ENCODE peak calls at places on chromosomes 3 and 15, in six cellular contexts. L is fibroblast of lung, D is psoas muscle, R is hepatocyte, A is AG04450, S is HCT116. F is an unnamed sample.

GRCh38 chr3:183285828-183286457 is 32.9 kb downstream of the B3GNT5 start:
- DNase-seq in L (peak), D (peak), R (peak), A (peak), S (peak), F (peak)

GRCh38 chr3:39134305-39134704 is 19.1 kb downstream of the CSRNP1 start:
- DNase-seq in L (no peak), D (no peak), R (no peak), A (no peak), S (no peak), F (no peak)

GRCh38 chr3:194265996-194266657 is 85.0 kb downstream of the CPN2 start:
- DNase-seq in L (peak), D (no peak), R (no peak), A (no peak), S (no peak), F (no peak)

GRCh38 chr15:68536331-68537095 is 42.3 kb upstream of the CORO2B start:
- DNase-seq in L (peak), D (no peak), R (no peak), A (peak), S (no peak), F (no peak)

GRCh38 chr3:189167027-189167766 is 4.6 kb upstream of the TPRG1 start:
- DNase-seq in L (no peak), D (no peak), R (peak), A (no peak), S (peak), F (peak)

GRCh38 chr3:150180349-150180748 is 209.7 kb upstream of the PFN2 start:
- DNase-seq in L (peak), D (no peak), R (peak), A (peak), S (no peak), F (no peak)

GRCh38 chr15:69434236-69434635 is 18.4 kb upstream of the RPLP1 start:
- DNase-seq in L (no peak), D (no peak), R (no peak), A (no peak), S (no peak), F (no peak)

GRCh38 chr15:53962646-53963561 is 15.3 kb upstream of the UNC13C start:
- DNase-seq in L (peak), D (peak), R (peak), A (no peak), S (no peak), F (no peak)

GRCh38 chr15:69535101-69535638 is 82.6 kb downstream of the RPLP1 start:
- DNase-seq in L (peak), D (no peak), R (no peak), A (peak), S (no peak), F (no peak)

GRCh38 chr15:77482570-77482969 is 61.9 kb downstream of the HMG20A start:
- DNase-seq in L (peak), D (no peak), R (no peak), A (peak), S (no peak), F (no peak)

GRCh38 chr3:67077656-67078055 is 79.5 kb downstream of the KBTBD8 start:
- DNase-seq in L (peak), D (no peak), R (no peak), A (no peak), S (no peak), F (no peak)

GRCh38 chr15:88098317-88098716 is 158.2 kb downstream of the NTRK3 start:
- DNase-seq in L (no peak), D (no peak), R (peak), A (no peak), S (no peak), F (no peak)

GRCh38 chr3:72482589-72483249 is 365.5 kb downstream of the SHQ1 start:
- DNase-seq in L (peak), D (peak), R (peak), A (peak), S (no peak), F (peak)

GRCh38 chr15:99476413-99477222 is 89.2 kb upstream of the MEF2A start:
- DNase-seq in L (peak), D (peak), R (peak), A (peak), S (no peak), F (peak)

GRCh38 chr15:27864076-27864475 is 235.0 kb downstream of the OCA2 start:
- DNase-seq in L (no peak), D (no peak), R (no peak), A (no peak), S (no peak), F (no peak)

GRCh38 chr3:145620002-145620401 is 541.0 kb downstream of the PLOD2 start:
- DNase-seq in L (no peak), D (no peak), R (no peak), A (no peak), S (no peak), F (no peak)

GRCh38 chr15:45549831-45550230 is 27.3 kb upstream of the SLC30A4 start:
- DNase-seq in L (peak), D (no peak), R (no peak), A (no peak), S (no peak), F (peak)

GRCh38 chr3:12986031-12986430 is 87.2 kb downstream of the IQSEC1 start:
- DNase-seq in L (no peak), D (no peak), R (no peak), A (no peak), S (no peak), F (no peak)

GRCh38 chr15:96232335-96232734 is 98.2 kb upstream of the NR2F2 start:
- DNase-seq in L (no peak), D (no peak), R (no peak), A (no peak), S (no peak), F (no peak)

GRCh38 chr15:38252481-38253311 is at the start of gene SPRED1:
- DNase-seq in L (no peak), D (peak), R (peak), A (no peak), S (no peak), F (peak)

GRCh38 chr3:170992854-170993253 is 33.7 kb downstream of the SLC2A2 start:
- DNase-seq in L (peak), D (no peak), R (no peak), A (no peak), S (no peak), F (no peak)

GRCh38 chr3:111695584-111696213 is 100.6 kb upstream of the ZBED2 start:
- DNase-seq in L (peak), D (no peak), R (no peak), A (peak), S (no peak), F (peak)

GRCh38 chr15:31472636-31473383 is 146.2 kb downstream of the KLF13 start:
- DNase-seq in L (peak), D (no peak), R (no peak), A (no peak), S (no peak), F (no peak)

GRCh38 chr15:98321916-98322315 is 326.4 kb upstream of the IGF1R start:
- DNase-seq in L (no peak), D (no peak), R (no peak), A (no peak), S (no peak), F (peak)

GRCh38 chr3:160434071-160434470 is 15.5 kb downstream of the TRIM59 start:
- DNase-seq in L (peak), D (no peak), R (no peak), A (no peak), S (no peak), F (no peak)

GRCh38 chr3:45816544-45816943 is 20.2 kb upstream of the SLC6A20 start:
- DNase-seq in L (peak), D (peak), R (no peak), A (no peak), S (no peak), F (peak)

GRCh38 chr3:152505926-152506325 is 237.2 kb downstream of the MBNL1 start:
- DNase-seq in L (no peak), D (no peak), R (no peak), A (no peak), S (no peak), F (no peak)

GRCh38 chr3:62197613-62198012 is 175.7 kb downstream of the FEZF2 start:
- DNase-seq in L (no peak), D (no peak), R (no peak), A (no peak), S (no peak), F (no peak)

GRCh38 chr15:25790003-25790660 is 73.0 kb downstream of the ATP10A start:
- DNase-seq in L (peak), D (peak), R (peak), A (peak), S (no peak), F (no peak)

GRCh38 chr15:42728562-42728961 is 8.4 kb downstream of the CDAN1 start:
- DNase-seq in L (no peak), D (no peak), R (no peak), A (no peak), S (no peak), F (no peak)

GRCh38 chr15:98900382-98900781 is 107.2 kb downstream of the PGPEP1L start:
- DNase-seq in L (peak), D (no peak), R (no peak), A (no peak), S (no peak), F (no peak)

GRCh38 chr3:17581421-17582080 is 160.9 kb downstream of the TBC1D5 start:
- DNase-seq in L (no peak), D (no peak), R (no peak), A (no peak), S (no peak), F (peak)

GRCh38 chr15:63010920-63011693 is 31.4 kb upstream of the TPM1 start:
- DNase-seq in L (no peak), D (no peak), R (no peak), A (no peak), S (no peak), F (no peak)

GRCh38 chr15:36791849-36792618 is 212.6 kb downstream of the CDIN1 start:
- DNase-seq in L (peak), D (peak), R (no peak), A (no peak), S (no peak), F (no peak)

DNA sequence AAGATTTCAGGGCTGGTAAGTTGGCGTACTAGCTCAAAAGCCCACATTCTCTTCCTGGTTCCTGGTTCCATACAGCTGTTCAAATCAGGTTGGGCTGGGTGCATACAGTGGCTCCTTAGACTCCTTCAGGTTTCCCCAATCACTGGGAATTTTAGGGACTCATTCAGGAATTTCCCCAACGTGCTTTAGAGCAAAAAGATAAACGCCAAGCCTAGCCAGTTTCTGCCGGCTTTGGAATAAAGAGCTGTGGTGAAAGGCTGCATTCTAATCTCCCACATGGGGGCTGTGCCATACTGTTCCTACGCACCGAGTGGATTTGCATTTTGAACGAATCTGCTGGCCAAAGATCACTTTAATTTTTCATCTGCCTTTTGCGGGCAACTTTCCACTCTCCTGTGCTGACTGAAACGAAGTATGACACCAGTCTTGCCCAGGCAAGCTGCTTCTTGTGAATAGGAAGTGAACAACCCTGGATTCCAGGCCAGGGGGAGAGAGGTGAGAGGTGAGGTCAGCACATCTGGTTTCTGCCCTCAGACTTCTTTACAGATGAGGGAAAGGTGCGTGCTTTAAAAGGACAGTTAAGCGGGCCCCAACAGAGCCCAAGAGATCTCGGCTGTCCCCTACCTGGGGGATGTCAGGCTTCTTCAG is 184.2 kb upstream of the PDZRN3 start:
- DNase-seq in L (no peak), D (no peak), R (no peak), A (no peak), S (no peak), F (peak)
- TF ChIP-seq CTCF in L (no peak), D (no peak), R (no peak), A (no peak), S (no peak), F (no peak)

DNA sequence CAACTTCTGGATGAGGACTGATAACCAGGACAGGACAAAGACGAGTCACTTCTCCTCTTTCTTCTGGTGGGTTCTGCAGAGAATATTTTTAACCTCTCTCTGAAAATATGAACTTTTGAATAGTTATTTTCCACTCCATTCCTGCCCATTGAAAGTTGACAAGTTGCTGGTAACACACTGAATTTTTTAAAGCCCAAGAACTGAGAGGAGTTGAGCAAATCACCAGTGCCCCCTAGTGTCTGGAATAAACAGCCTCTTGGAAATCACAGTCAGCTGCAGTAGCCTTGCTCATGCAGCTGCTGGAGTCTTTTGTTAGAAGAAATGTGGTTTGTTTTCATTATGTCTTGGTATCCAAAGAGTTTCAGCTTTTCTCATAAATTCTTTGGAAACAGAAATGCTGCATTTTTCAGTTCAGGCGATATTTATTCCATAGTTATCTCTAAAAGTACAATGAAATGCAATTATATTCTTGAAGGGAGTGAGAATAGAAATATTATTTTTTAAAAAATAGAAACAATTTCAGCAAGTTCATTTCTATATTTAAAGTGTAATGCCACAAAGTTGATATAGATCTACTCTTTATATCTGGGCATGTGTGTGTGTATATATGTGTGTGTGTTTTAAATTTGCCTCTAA is 741.0 kb upstream of the CBLB start:
- DNase-seq in L (peak), D (no peak), R (peak), A (peak), S (peak), F (peak)
- H3K27ac ChIP-seq in L (no peak), D (no peak), R (no peak), A (no peak), S (no peak), F (no peak)

DNA sequence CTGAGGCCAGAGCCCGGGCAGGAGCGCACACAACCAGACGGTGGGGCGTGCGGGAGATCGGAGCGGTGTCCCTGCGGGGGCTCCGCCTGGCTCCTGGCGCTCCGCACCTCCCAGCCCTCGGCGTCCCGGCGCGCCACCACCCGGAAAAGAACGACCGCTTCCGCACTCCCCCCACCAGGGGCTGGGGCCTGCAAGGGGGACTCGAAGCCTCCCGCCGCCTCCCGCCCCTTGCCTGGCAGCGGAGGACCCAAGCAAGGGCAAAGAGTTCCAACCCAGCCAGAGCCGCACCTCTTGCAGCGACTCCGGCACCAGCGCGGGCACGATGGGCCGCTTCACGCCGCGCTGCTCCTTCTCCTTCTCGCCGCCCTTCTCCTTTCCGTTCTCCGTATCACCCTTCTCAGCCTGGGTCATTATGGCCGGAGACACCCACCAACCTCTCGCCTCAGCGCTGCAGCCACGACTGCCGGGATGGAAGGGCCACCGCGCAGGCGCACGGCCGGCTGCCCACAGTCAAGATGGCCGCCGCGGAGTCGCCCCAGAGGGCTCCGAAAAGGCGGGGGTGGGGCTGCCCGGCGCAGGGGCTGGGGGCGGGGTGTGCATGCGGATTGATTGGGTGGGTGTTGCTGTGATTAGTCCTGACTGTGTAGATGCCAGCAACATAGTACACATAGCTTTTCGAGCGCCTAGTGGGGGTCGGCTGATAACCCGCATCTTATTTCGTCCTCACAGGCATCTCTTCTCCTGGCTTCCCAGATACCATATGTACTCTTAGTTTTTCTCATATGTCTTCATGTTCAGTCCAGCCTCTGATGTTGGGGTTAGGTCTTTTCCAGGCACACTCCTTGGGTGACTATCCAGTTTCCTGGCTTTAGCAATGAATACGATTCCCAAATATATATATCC is at the start of gene ACTR8:
- DNase-seq in L (peak), D (peak), R (peak), A (peak), S (peak), F (peak)
- TF ChIP-seq CTCF in L (peak), D (peak), R (no peak), A (peak), S (no peak), F (no peak)

GRCh38 chr3:104909188-104909587 is 457.5 kb upstream of the ALCAM start:
- DNase-seq in L (peak), D (no peak), R (peak), A (peak), S (no peak), F (no peak)
- H3K27ac ChIP-seq in L (peak), D (no peak), R (peak), A (peak), S (no peak), F (no peak)

GRCh38 chr3:196518999-196519737 is 4.0 kb upstream of the SMCO1 start:
- DNase-seq in L (peak), D (peak), R (peak), A (no peak), S (peak), F (peak)
- TF ChIP-seq CTCF in L (peak), D (peak), R (peak), A (peak), S (peak), F (peak)

DNA sequence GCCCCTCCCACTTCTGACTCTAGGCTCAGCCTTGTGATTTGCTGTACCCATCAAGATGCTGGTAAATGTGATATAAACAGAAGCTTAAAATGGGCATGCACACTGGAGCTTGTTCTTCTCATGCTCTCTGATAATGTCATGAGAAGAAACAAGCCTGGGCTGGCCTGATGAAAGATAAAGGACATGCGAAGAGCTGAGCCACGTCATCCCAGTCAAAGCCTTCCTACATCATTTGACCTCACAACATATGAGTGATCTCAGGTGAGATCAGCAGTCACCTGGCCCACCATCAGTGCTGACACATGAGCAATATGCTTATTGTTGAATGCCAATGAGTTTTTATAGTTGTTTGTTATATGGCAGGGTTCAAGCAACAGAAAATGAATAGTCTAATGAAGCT is 267.9 kb downstream of the GAP43 start:
- DNase-seq in L (no peak), D (no peak), R (no peak), A (no peak), S (no peak), F (no peak)
- H3K27ac ChIP-seq in L (no peak), D (no peak), R (no peak), A (no peak), S (no peak), F (no peak)

GRCh38 chr15:64828985-64829384 is 3.5 kb upstream of the PIF1 start:
- DNase-seq in L (no peak), D (no peak), R (no peak), A (no peak), S (peak), F (no peak)

GRCh38 chr15:64825081-64825430 is 391 bp downstream of the PIF1 start:
- DNase-seq in L (no peak), D (no peak), R (no peak), A (no peak), S (no peak), F (no peak)

DNA sequence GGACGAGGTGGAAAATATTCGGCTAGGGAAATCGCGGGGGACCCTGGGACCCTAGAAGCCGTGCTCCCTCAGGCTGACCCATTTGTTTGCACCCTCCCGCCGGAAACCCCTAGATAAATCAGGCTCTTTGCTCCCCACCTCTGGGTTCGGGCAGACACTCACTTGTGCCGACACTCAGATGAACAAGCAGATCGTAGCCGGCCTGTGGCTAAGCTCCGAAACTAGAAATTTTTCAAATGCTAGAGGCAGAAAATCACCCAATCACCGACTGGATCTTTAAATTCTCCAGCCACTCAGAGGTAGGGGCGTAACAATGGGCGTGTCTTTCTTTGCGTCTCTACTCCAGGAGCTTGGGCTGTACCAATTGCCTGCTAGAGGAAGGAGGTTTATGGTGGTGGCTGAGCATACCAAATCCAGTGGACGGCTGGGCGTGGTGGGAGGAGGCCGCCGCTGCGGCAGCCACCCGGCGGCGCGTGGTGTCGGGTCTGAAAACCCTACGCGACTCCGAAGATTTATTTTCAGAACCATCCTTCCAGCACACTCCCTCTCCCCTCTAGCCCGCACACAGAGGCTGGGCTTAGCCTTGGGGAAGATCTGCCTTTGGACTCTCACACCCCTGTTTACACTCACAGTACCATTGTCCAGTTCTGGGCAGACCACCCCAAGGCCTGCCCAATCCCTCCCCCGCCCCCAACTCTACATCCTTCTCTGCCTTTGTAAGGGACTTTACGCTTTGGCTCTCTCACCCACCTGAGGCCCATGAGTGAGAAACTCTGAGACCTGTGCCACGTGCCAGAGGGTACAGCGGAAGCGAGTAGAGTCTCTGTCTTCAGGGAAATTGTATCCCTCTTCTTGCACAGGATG is at the start of gene PIF1:
- DNase-seq in L (peak), D (peak), R (peak), A (peak), S (peak), F (peak)
- TF ChIP-seq CTCF in L (no peak), D (no peak), R (no peak), A (no peak), S (no peak), F (no peak)

F was measured in RWPE1.